ENCODE peak calls at places on chromosomes 3 and 15, in nine cellular contexts. S, O, V, X, H, M, R, D and G are unnamed samples.

GRCh38 chr15:40439461-40440299 is 1.1 kb upstream of the BAHD1 start:
- DNase-seq in D (peak; percentile 71), O (peak; percentile 67), S (no peak), H (no peak), X (no peak), V (no peak), M (peak; percentile 31), R (peak; percentile 67), G (peak; percentile 55)

GRCh38 chr15:57379487-57379886 is 3.2 kb downstream of the CGNL1 start:
- DNase-seq in V (no peak), R (no peak), H (no peak), M (no peak), O (no peak), S (no peak), X (no peak), D (no peak), G (no peak)

GRCh38 chr15:84898761-84899160 is 14.3 kb downstream of the SLC28A1 start:
- DNase-seq in S (no peak), D (no peak), X (no peak), O (no peak), M (no peak), V (no peak), H (no peak), R (no peak), G (no peak)

GRCh38 chr3:188789201-188789600 is 382.6 kb upstream of the TPRG1 start:
- DNase-seq in X (no peak), O (no peak), S (no peak), V (no peak), H (no peak), M (peak; percentile 16), D (no peak), R (no peak), G (no peak)

GRCh38 chr3:197019535-197019934 is 10.1 kb downstream of the MELTF start:
- DNase-seq in X (no peak), O (no peak), H (no peak), D (peak; percentile 7), V (no peak), S (no peak), R (no peak), M (no peak), G (no peak)

GRCh38 chr15:34795267-34796081 is at the start of gene ACTC1:
- DNase-seq in R (no peak), S (peak; percentile 32), H (peak; percentile 66), X (peak; percentile 42), D (peak; percentile 86), V (no peak), O (peak; percentile 56), M (peak; percentile 39), G (no peak)

GRCh38 chr15:83930813-83931212 is 276.9 kb downstream of the ADAMTSL3 start:
- DNase-seq in R (no peak), X (no peak), S (no peak), M (peak; percentile 8), H (no peak), D (no peak), V (no peak), O (peak; percentile 74), G (no peak)

GRCh38 chr3:127784865-127785710 is 37.2 kb downstream of the MGLL start:
- DNase-seq in X (peak; percentile 86), D (no peak), H (no peak), M (no peak), S (no peak), V (no peak), O (peak; percentile 65), R (no peak), G (no peak)

GRCh38 chr3:61908344-61908743 is 347.0 kb downstream of the PTPRG start:
- DNase-seq in O (no peak), R (no peak), H (no peak), M (peak; percentile 21), V (no peak), X (no peak), D (no peak), S (no peak), G (no peak)

GRCh38 chr3:177928156-177928555 is 608.1 kb upstream of the KCNMB2 start:
- DNase-seq in H (no peak), O (no peak), D (no peak), X (no peak), M (peak; percentile 48), S (no peak), R (peak; percentile 14), V (no peak), G (peak; percentile 17)

GRCh38 chr15:85756411-85757072 is 38.2 kb downstream of the KLHL25 start:
- DNase-seq in H (no peak), X (no peak), M (no peak), S (no peak), V (no peak), O (peak; percentile 8), D (peak; percentile 34), R (no peak), G (no peak)

GRCh38 chr3:195802261-195802701 is 9.4 kb downstream of the MUC4 start:
- DNase-seq in H (no peak), X (no peak), V (no peak), D (no peak), M (no peak), O (no peak), R (no peak), S (no peak), G (no peak)

GRCh38 chr3:118577055-118577759 is 457.4 kb downstream of the IGSF11 start:
- DNase-seq in M (no peak), O (no peak), V (no peak), D (no peak), S (no peak), H (no peak), X (no peak), R (no peak), G (no peak)

GRCh38 chr3:188362405-188362831 is 208.5 kb downstream of the LPP start:
- DNase-seq in D (no peak), S (no peak), X (no peak), H (no peak), R (no peak), O (peak; percentile 28), M (peak; percentile 94), V (no peak), G (no peak)

GRCh38 chr3:146505496-146505895 is 36.1 kb upstream of the PLSCR2 start:
- DNase-seq in M (peak; percentile 49), H (no peak), S (no peak), O (no peak), R (no peak), X (no peak), D (no peak), V (no peak), G (no peak)

GRCh38 chr3:146501752-146502151 is 32.4 kb upstream of the PLSCR2 start:
- DNase-seq in S (no peak), V (no peak), O (no peak), R (no peak), M (no peak), H (no peak), X (no peak), D (no peak), G (no peak)

GRCh38 chr3:146504546-146505197 is 35.3 kb upstream of the PLSCR2 start:
- DNase-seq in S (no peak), M (no peak), X (no peak), V (no peak), O (no peak), R (no peak), D (no peak), H (no peak), G (no peak)

GRCh38 chr3:146502887-146503458 is 33.6 kb upstream of the PLSCR2 start:
- DNase-seq in S (no peak), X (no peak), V (no peak), O (no peak), M (peak; percentile 48), H (no peak), R (no peak), D (no peak), G (no peak)

DNA sequence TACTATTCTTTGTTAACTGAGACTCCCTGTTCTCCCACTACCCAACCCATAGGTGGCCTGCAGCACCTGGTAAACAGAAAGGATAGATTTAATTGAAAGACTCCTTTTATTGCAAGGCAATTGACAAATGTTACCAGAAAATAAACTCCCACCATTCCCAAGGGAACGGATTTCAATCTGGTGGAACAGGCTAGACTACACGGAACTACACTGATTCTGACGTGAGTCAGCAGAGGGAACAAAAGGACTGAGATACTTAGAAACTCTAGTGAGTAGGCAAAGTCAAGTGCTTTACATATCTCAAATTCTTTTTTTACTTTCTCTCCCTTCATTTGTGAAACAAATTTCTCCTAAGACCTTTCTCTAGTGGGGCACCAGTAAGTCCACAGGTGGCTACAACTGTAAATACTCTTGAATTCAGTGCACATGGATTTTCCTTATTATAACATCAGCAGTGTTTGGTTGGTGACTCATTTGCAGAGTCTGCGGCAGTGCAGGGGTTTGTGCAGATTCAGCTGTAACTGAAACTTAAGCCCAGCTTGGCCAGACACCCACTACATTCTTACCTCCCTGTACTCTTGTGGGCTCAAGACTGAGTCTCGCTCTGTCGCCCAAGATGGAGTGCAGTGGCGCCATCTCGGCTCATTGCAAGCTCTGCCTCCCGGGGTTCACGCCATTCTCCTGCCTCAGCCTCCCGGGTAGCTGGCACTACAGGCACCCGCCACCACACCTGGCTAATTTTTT is 34.3 kb upstream of the PLSCR2 start:
- DNase-seq in X (peak; percentile 53), O (no peak), D (no peak), V (peak; percentile 62), M (peak; percentile 90), R (peak; percentile 61), S (no peak), H (no peak), G (peak; percentile 64)
- TF ChIP-seq CTCF in X (no peak), O (no peak), D (no peak), V (no peak), M (no peak), R (no peak), S (peak; percentile 39), H (no peak), G (no peak)

GRCh38 chr15:56053046-56053400 is 59.6 kb upstream of the NEDD4 start:
- DNase-seq in M (no peak), V (no peak), H (no peak), D (no peak), R (no peak), X (no peak), O (no peak), S (no peak), G (no peak)
- TF ChIP-seq CTCF in M (no peak), V (no peak), H (no peak), D (no peak), R (no peak), X (peak; percentile 7), O (no peak), S (no peak), G (peak; percentile 7)

GRCh38 chr3:36729204-36730056 is 34.9 kb downstream of the DCLK3 start:
- DNase-seq in V (no peak), O (no peak), D (no peak), X (no peak), S (no peak), H (no peak), R (peak; percentile 56), M (peak; percentile 79), G (peak; percentile 41)
- TF ChIP-seq CTCF in V (peak; percentile 56), O (peak; percentile 52), D (peak; percentile 59), X (peak; percentile 23), S (peak; percentile 89), H (peak; percentile 55), R (peak; percentile 23), M (peak; percentile 73), G (peak; percentile 62)

GRCh38 chr15:60297047-60297446 is 100.7 kb downstream of the ANXA2 start:
- DNase-seq in X (no peak), S (no peak), H (no peak), M (no peak), R (no peak), O (no peak), V (no peak), D (no peak), G (no peak)

GRCh38 chr15:60301024-60301423 is 96.8 kb downstream of the ANXA2 start:
- DNase-seq in X (no peak), D (no peak), H (no peak), O (no peak), S (no peak), V (no peak), M (no peak), R (no peak), G (no peak)

GRCh38 chr15:60299452-60300047 is 98.2 kb downstream of the ANXA2 start:
- DNase-seq in O (peak; percentile 46), H (no peak), X (peak; percentile 53), S (no peak), V (no peak), D (no peak), R (no peak), M (peak; percentile 2), G (no peak)
- TF ChIP-seq CTCF in O (no peak), H (no peak), X (peak; percentile 12), S (peak; percentile 22), V (no peak), D (no peak), R (no peak), M (no peak), G (no peak)